ENCODE peak calls at places on chromosomes 11 and 22, in seven cellular contexts. U is 8988T; T is central memory CD4-positive, alpha-beta T cell; P is foreskin fibroblast; H is spleen; S is kidney epithelial cell; A is RWPE1. O is an unnamed sample.

GRCh38 chr11:113105584-113105983 is 144.4 kb downstream of the NCAM1 start:
- DNase-seq in A (no peak), U (no peak), P (no peak), S (no peak), H (no peak), T (no peak), O (no peak)

GRCh38 chr22:50696799-50697561 is 24.4 kb downstream of the SHANK3 start:
- DNase-seq in S (no peak), H (peak), T (no peak), U (peak), P (no peak), A (peak), O (no peak)

GRCh38 chr11:43779306-43779705 is 98.8 kb downstream of the HSD17B12 start:
- DNase-seq in T (no peak), A (no peak), U (no peak), P (no peak), H (no peak), S (no peak), O (no peak)

GRCh38 chr11:36164522-36165250 is 124.5 kb downstream of the COMMD9 start:
- DNase-seq in A (no peak), U (no peak), P (no peak), S (no peak), H (no peak), T (no peak), O (no peak)

GRCh38 chr22:19325296-19325950 is 33.9 kb upstream of the CLTCL1 start:
- DNase-seq in A (peak), T (no peak), S (no peak), P (peak), H (no peak), U (no peak), O (no peak)

GRCh38 chr11:19577849-19578619 is 134.6 kb upstream of the NAV2 start:
- DNase-seq in P (peak), A (no peak), U (no peak), T (no peak), H (no peak), S (no peak), O (no peak)

GRCh38 chr11:119615003-119615878 is 113.8 kb downstream of the NECTIN1 start:
- DNase-seq in H (no peak), S (peak), T (no peak), P (peak), U (peak), A (peak), O (no peak)

GRCh38 chr11:46845440-46845739 is 690 bp downstream of the CKAP5 start:
- DNase-seq in A (peak), H (no peak), P (peak), U (no peak), T (no peak), S (no peak), O (no peak)

GRCh38 chr11:74418509-74418895 is 20.3 kb upstream of the PGM2L1 start:
- DNase-seq in P (peak), U (no peak), A (peak), T (no peak), S (peak), H (no peak), O (peak)

GRCh38 chr11:10688401-10688800 is 5.2 kb downstream of the IRAG1 start:
- DNase-seq in P (no peak), H (no peak), T (no peak), S (peak), U (peak), A (peak), O (peak)

GRCh38 chr11:122703541-122704272 is 48.2 kb downstream of the UBASH3B start:
- DNase-seq in S (no peak), T (no peak), P (no peak), H (no peak), U (no peak), A (no peak), O (peak)

O was measured in trophoblast cell.